ENCODE peak calls at places on chromosomes 3 and 15, in four cellular contexts. D is heart right ventricle; V is CD8-positive, alpha-beta T cell; O is right lobe of liver. C is an unnamed sample. For H3K9me3, the result is how much of the 10 kb centered on the place peaks cover.

GRCh38 chr15:42121021-42121420 is 26.7 kb upstream of the PLA2G4D start:
- DNase-seq in V (no peak), D (no peak), O (no peak), C (no peak)

GRCh38 chr3:190059242-190059590 is 61.5 kb downstream of the P3H2 start:
- DNase-seq in D (no peak), O (no peak), V (no peak), C (no peak)

GRCh38 chr15:32998979-32999677 is 195.4 kb downstream of the FMN1 start:
- DNase-seq in V (no peak), D (no peak), O (no peak), C (no peak)

GRCh38 chr3:10173926-10174435 is 9.3 kb downstream of the IRAK2 start:
- DNase-seq in O (peak), D (peak), V (no peak), C (no peak)

GRCh38 chr3:16350041-16350952 is 85.3 kb downstream of the OXNAD1 start:
- DNase-seq in V (no peak), D (no peak), O (no peak), C (no peak)

GRCh38 chr3:172666873-172667694 is 43.8 kb downstream of the NCEH1 start:
- DNase-seq in D (peak), O (peak), V (peak), C (peak)

GRCh38 chr15:34014556-34014955 is 24.4 kb downstream of the AVEN start:
- DNase-seq in O (no peak), D (no peak), V (no peak), C (no peak)

GRCh38 chr3:33831053-33831452 is 32.6 kb downstream of the PDCD6IP start:
- DNase-seq in D (no peak), V (no peak), O (no peak), C (no peak)

GRCh38 chr3:176275538-176275937 is 921.7 kb downstream of the TBL1XR1 start:
- DNase-seq in O (no peak), D (no peak), V (no peak), C (no peak)

GRCh38 chr3:120615863-120616599 is 19.9 kb downstream of the NDUFB4 start:
- DNase-seq in V (no peak), D (peak), O (no peak), C (no peak)

GRCh38 chr15:59154268-59154667 is 49.3 kb downstream of the CCNB2 start:
- DNase-seq in D (no peak), O (peak), V (no peak), C (no peak)

DNA sequence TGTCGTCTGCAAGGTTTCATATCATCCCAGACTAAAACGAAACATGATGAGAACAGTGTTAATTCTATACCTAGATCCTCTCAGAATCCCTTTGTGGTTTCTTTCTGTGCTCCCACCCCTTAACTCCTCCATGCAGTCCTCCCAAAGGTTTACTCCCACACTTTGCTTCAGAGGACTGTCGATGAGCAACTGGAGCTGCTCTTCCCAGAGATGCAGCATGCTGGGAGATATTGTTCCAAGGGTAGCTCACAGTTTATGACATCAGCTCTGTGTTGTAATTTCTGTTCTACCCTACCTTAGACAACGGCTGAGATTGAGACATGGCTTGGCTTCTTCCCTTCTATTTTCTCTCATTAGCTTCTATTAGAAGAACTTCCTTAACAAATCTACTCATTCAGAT is 313.0 kb upstream of the COL8A1 start:
- DNase-seq in O (no peak), V (no peak), D (no peak), C (no peak)
- H3K9me3 ChIP-seq in O (under half), V (under half), D (under half), C (under half)

DNA sequence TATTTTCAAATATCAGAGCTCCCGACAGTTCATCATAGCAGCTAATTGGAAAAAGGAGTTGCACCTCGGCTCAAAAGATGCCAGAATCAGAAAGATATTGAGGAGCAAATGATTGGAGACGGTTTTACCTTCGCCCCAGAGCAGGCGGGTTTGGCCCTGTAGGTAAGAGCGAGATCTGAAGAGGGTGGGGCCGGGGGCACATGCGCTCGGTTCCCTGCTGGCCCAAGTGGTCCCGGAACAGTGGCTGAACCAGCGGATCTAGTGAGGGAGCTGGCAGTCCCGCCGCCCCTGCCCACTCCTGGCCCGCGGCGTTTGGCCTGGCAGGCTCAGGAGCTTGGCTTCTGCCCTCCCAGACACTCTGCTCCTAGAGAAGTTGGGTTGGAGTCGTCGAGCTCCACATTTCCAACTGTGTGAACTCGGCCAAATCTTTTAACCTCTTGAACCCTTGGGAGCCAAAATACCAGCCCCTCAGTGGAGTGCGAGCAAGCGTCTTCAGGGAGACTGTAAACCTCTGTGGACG is 79.1 kb downstream of the RHCG start:
- DNase-seq in V (no peak), O (no peak), D (no peak), C (no peak)
- H3K9me3 ChIP-seq in V (under half), O (under half), D (under half), C (under half)

DNA sequence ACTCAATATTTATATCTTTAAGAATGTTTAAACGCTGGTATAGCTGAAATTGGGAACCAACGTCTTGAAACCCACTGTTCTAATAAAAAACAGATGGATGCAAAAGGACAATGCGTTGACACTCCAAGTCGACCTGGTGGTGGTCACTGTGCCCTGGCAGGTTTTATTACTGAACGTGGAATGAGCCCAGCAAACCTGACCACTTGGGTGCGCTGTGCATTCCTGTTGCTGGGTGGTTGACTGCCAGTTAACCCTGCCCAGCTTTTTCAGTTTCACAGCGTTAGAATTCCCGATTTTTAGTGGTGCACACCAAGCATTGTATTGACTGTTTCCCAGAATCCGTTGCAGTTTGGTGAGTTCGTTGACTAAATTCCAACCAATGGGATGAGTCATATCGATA is 384.4 kb downstream of the OCA2 start:
- DNase-seq in O (no peak), D (no peak), V (no peak), C (no peak)
- H3K9me3 ChIP-seq in O (under half), D (under half), V (under half), C (under half)

DNA sequence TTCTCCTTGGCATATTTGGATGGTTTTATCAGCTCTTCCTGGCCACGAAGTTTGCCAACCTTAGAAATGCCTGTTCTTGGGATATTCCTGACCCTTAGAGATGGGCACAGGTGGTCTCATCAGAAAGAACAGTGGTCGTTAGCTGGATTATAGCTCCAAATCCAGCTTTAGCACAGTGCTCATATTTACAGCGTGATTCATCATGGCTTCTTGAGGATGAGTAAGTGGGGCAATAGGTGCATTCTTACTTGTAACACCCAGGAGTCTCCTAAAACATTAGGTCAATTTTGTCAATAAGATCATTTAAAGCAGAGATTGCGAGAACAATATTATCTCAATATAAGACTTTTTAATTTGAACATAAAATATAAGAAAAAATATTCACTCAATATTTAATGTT is 191.9 kb downstream of the GABRB3 start:
- DNase-seq in V (no peak), D (no peak), O (no peak), C (no peak)
- H3K9me3 ChIP-seq in V (under half), D (under half), O (under half), C (under half)

C was measured in T-helper 17 cell.